ENCODE peak calls at places on chromosome 2, in five cellular contexts. G is lung microvascular endothelial cell, L is AG04450, B is NCI-H748 treated with DMSO at 0.1 percent for 48 hours, Y is choroid plexus epithelial cell. W is an unnamed sample.

GRCh38 chr2:66901344-66901743 is 466.4 kb downstream of the MEIS1 start:
- DNase-seq in G (no peak), L (no peak), B (no peak), Y (peak; percentile 14), W (no peak)

GRCh38 chr2:60875520-60875919 is 5.9 kb upstream of the REL start:
- DNase-seq in G (no peak), L (no peak), B (no peak), Y (no peak), W (no peak)

GRCh38 chr2:55883829-55884228 is 39.8 kb downstream of the EFEMP1 start:
- DNase-seq in G (no peak), L (no peak), B (no peak), Y (no peak), W (no peak)

GRCh38 chr2:12352891-12353290 is 363.8 kb upstream of the TRIB2 start:
- DNase-seq in G (no peak), L (no peak), B (peak; percentile 84), Y (no peak), W (peak; percentile 57)

GRCh38 chr2:199703199-199703598 is 147.8 kb downstream of the FTCDNL1 start:
- DNase-seq in G (no peak), L (no peak), B (no peak), Y (no peak), W (no peak)

GRCh38 chr2:205361272-205361671 is 321.0 kb upstream of the NRP2 start:
- DNase-seq in G (no peak), L (no peak), B (no peak), Y (no peak), W (no peak)

GRCh38 chr2:152367547-152368250 is 32.7 kb downstream of the FMNL2 start:
- DNase-seq in G (no peak), L (peak; percentile 10), B (no peak), Y (peak; percentile 56), W (no peak)

GRCh38 chr2:218959761-218960195 is 312 bp downstream of the CDK5R2 start:
- DNase-seq in G (no peak), L (no peak), B (no peak), Y (no peak), W (no peak)

GRCh38 chr2:35301349-35301748 is 1054.2 kb upstream of the CRIM1 start:
- DNase-seq in G (no peak), L (no peak), B (no peak), Y (no peak), W (no peak)

GRCh38 chr2:27042985-27043634 is 8.4 kb upstream of the AGBL5 start:
- DNase-seq in G (no peak), L (no peak), B (no peak), Y (no peak), W (no peak)

GRCh38 chr2:164335947-164336346 is 285.3 kb downstream of the GRB14 start:
- DNase-seq in G (no peak), L (no peak), B (peak; percentile 34), Y (no peak), W (no peak)

GRCh38 chr2:64987001-64987962 is 1.9 kb upstream of the SLC1A4 start:
- DNase-seq in G (no peak), L (no peak), B (no peak), Y (peak; percentile 50), W (no peak)

GRCh38 chr2:139992078-139992477 is 1211.9 kb upstream of the NXPH2 start:
- DNase-seq in G (no peak), L (no peak), B (no peak), Y (no peak), W (no peak)

GRCh38 chr2:105388971-105389381 is 9.9 kb downstream of the FHL2 start:
- DNase-seq in G (peak; percentile 77), L (peak; percentile 91), B (no peak), Y (peak; percentile 97), W (peak; percentile 81)

GRCh38 chr2:26284132-26284531 is 39.4 kb downstream of the HADHB start:
- DNase-seq in G (no peak), L (no peak), B (no peak), Y (peak; percentile 61), W (no peak)